ENCODE peak calls at places on chromosomes 5 and 9, in seven cellular contexts. F, T, J, D, U, E and W are unnamed samples. For H3K27me3, the result is how much of the 10 kb centered on the place peaks cover.

GRCh38 chr5:149429839-149430721 is 51.0 kb upstream of the IL17B start:
- DNase-seq in F (no peak), T (no peak), J (no peak), D (no peak), U (no peak), E (peak), W (no peak)

GRCh38 chr9:69877852-69878507 is 57.4 kb downstream of the CFAP95 start:
- DNase-seq in F (no peak), T (no peak), J (no peak), D (no peak), U (no peak), E (peak), W (no peak)

GRCh38 chr5:172509405-172509781 is 55.1 kb upstream of the SH3PXD2B start:
- DNase-seq in F (no peak), T (no peak), J (no peak), D (no peak), U (no peak), E (peak), W (no peak)

GRCh38 chr5:137651022-137651421 is 84.9 kb downstream of the KLHL3 start:
- DNase-seq in F (no peak), T (no peak), J (no peak), D (no peak), U (no peak), E (no peak), W (no peak)

GRCh38 chr5:2902186-2902585 is 150.7 kb upstream of the IRX2 start:
- DNase-seq in F (no peak), T (no peak), J (no peak), D (no peak), U (no peak), E (no peak), W (no peak)

GRCh38 chr5:7000316-7000715 is 287.1 kb downstream of the TENT4A start:
- DNase-seq in F (no peak), T (no peak), J (no peak), D (no peak), U (no peak), E (no peak), W (no peak)

GRCh38 chr9:124720429-124721108 is 50.5 kb downstream of the NR6A1 start:
- DNase-seq in F (no peak), T (no peak), J (no peak), D (no peak), U (no peak), E (no peak), W (no peak)

GRCh38 chr9:78765861-78766260 is 468.9 kb downstream of the PSAT1 start:
- DNase-seq in F (no peak), T (no peak), J (no peak), D (no peak), U (no peak), E (no peak), W (no peak)

GRCh38 chr9:126397056-126397455 is 70.4 kb downstream of the MVB12B start:
- DNase-seq in F (no peak), T (no peak), J (no peak), D (no peak), U (no peak), E (no peak), W (no peak)

GRCh38 chr9:130904070-130905044 is 7.7 kb upstream of the QRFP start:
- DNase-seq in F (no peak), T (no peak), J (no peak), D (no peak), U (no peak), E (no peak), W (no peak)

GRCh38 chr9:130239741-130240241 is 25.8 kb upstream of the HMCN2 start:
- DNase-seq in F (no peak), T (no peak), J (no peak), D (no peak), U (no peak), E (no peak), W (no peak)

GRCh38 chr9:26326473-26327044 is 566.0 kb downstream of the CAAP1 start:
- DNase-seq in F (no peak), T (no peak), J (peak), D (peak), U (peak), E (peak), W (no peak)

GRCh38 chr5:154627711-154628678 is 127.2 kb upstream of the LARP1 start:
- DNase-seq in F (no peak), T (no peak), J (no peak), D (no peak), U (no peak), E (no peak), W (no peak)

GRCh38 chr9:101564252-101564651 is 30.5 kb downstream of the PPP3R2 start:
- DNase-seq in F (no peak), T (no peak), J (no peak), D (no peak), U (no peak), E (no peak), W (no peak)

GRCh38 chr9:89274838-89275237 is 36.2 kb upstream of the CKS2 start:
- DNase-seq in F (no peak), T (no peak), J (peak), D (no peak), U (no peak), E (no peak), W (no peak)

GRCh38 chr9:122368642-122369041 is 2.2 kb upstream of the PTGS1 start:
- DNase-seq in F (no peak), T (no peak), J (no peak), D (no peak), U (no peak), E (no peak), W (no peak)

GRCh38 chr5:111699976-111700375 is 57.0 kb downstream of the NREP start:
- DNase-seq in F (no peak), T (no peak), J (no peak), D (no peak), U (peak), E (no peak), W (no peak)

GRCh38 chr9:123928471-123929176 is 1.3 kb downstream of the DENND1A start:
- DNase-seq in F (no peak), T (no peak), J (no peak), D (no peak), U (no peak), E (no peak), W (no peak)

GRCh38 chr5:127925916-127926315 is 157.7 kb upstream of the SLC12A2 start:
- DNase-seq in F (no peak), T (no peak), J (no peak), D (no peak), U (peak), E (no peak), W (no peak)
- H3K27me3 ChIP-seq in F (under half), T (under half), J (under half), D (under half), U (under half), E (under half), W (under half)

DNA sequence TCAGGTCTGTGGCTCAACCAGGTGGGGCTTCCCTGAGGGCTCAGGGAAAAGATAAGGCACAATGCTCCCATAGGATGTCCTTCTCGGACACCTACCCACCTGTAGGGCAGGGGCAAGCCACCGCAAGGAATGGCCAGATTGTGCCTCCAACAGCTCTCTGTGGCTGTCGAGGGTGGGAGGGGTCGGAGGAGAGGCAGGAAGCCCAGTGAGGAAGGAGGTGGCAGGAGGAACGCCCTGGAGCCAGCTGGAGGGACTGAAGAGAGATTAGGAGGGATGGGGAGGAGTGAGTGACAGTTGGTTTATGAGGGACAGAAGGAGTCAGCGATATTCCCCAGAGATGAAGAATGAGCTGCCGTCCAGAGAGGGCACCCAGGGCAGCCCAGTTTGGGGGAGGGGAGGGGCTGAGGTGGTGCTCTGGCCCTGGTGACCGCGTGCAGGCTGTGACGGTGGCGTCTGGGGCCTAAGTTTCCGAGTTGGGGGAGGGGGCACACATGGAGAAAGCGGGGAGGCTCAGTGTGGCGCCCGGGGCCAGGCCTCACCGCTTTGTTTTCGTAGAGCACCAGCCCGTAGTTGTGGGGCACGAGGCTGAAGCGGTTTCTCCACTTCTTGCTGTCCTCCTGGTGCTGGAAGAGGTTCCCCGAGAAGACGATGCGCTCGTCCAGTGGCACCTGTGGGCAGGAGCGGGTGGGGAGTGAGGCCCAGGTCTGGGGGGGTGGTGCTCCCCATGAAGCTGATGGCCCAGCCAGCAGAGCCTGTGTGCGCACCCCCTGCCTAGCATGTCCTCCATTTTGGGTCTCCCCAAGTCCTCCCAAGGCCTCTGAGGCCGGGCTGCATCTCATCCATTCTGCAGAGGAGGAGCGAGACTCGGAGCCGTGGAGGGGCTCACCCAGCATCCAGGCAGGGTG is 75.6 kb downstream of the LRSAM1 start:
- DNase-seq in F (no peak), T (no peak), J (no peak), D (no peak), U (no peak), E (no peak), W (no peak)
- H3K27me3 ChIP-seq in F (under half), T (under half), J (under half), D (under half), U (under half), E (under half), W (under half)

DNA sequence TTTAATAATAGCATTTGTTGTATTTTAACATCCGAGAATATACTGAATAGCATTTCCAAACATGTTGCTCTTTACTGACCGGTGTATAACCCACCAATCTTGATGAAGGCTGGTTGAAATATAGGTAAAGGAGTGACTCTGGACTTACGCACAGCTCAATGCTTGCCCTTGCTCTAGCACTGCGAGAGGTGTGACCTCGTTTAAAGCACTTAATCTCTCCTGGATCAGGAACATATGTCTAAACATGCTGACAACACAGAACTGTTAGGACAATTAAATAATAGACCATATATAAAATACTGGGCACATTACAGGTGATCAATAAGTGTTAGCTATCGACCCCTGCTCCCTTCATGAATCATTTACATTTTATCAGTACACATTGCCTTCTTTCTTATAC is 28.3 kb downstream of the TLR4 start:
- DNase-seq in F (no peak), T (no peak), J (no peak), D (no peak), U (no peak), E (no peak), W (no peak)
- H3K27me3 ChIP-seq in F (under half), T (under half), J (under half), D (under half), U (under half), E (under half), W (under half)

GRCh38 chr5:83721878-83722779 is 1.5 kb upstream of the HAPLN1 start:
- DNase-seq in F (peak), T (no peak), J (peak), D (peak), U (peak), E (peak), W (no peak)
- H3K27me3 ChIP-seq in F (under half), T (under half), J (under half), D (under half), U (under half), E (under half), W (under half)

GRCh38 chr9:133246507-133247390 is 28.3 kb downstream of the ABO start:
- DNase-seq in F (no peak), T (peak), J (no peak), D (no peak), U (no peak), E (no peak), W (no peak)
- H3K27me3 ChIP-seq in F (under half), T (under half), J (under half), D (under half), U (under half), E (under half), W (under half)

GRCh38 chr5:174518512-174518911 is 205.9 kb upstream of the MSX2 start:
- DNase-seq in F (no peak), T (no peak), J (no peak), D (no peak), U (no peak), E (no peak), W (no peak)
- H3K27me3 ChIP-seq in F (under half), T (under half), J (under half), D (under half), U (under half), E (under half), W (under half)

GRCh38 chr5:538271-538771 is 14.1 kb upstream of the SLC9A3 start:
- DNase-seq in F (no peak), T (no peak), J (no peak), D (peak), U (no peak), E (no peak), W (no peak)
- H3K27me3 ChIP-seq in F (under half), T (half or more), J (under half), D (under half), U (under half), E (under half), W (half or more)